ENCODE peak calls at places on chromosomes 5 and 9, in four cellular contexts. One of them, this sample, is unnamed.

GRCh38 chr5:140833993-140834392 is at the start of gene PCDHA7:
- DNase-seq in fibroblast of lung: peak; percentile 32
- DNase-seq in transverse colon: no peak
- DNase-seq in psoas muscle: no peak
- DNase-seq in this sample: no peak

GRCh38 chr9:74940600-74940999 is 12.1 kb downstream of the C9orf40 start:
- DNase-seq in fibroblast of lung: no peak
- DNase-seq in transverse colon: peak; percentile 18
- DNase-seq in psoas muscle: no peak
- DNase-seq in this sample: peak; percentile 40

GRCh38 chr9:76704601-76705204 is 59.5 kb upstream of the PCA3 start:
- DNase-seq in fibroblast of lung: peak; percentile 96
- DNase-seq in transverse colon: no peak
- DNase-seq in psoas muscle: no peak
- DNase-seq in this sample: no peak

GRCh38 chr5:149381986-149382338 is 2.9 kb upstream of the IL17B start:
- DNase-seq in fibroblast of lung: peak; percentile 75
- DNase-seq in transverse colon: peak; percentile 83
- DNase-seq in psoas muscle: peak; percentile 89
- DNase-seq in this sample: peak; percentile 81

GRCh38 chr5:31864015-31864414 is 225.1 kb downstream of the PDZD2 start:
- DNase-seq in fibroblast of lung: no peak
- DNase-seq in transverse colon: no peak
- DNase-seq in psoas muscle: no peak
- DNase-seq in this sample: no peak

GRCh38 chr5:120432861-120433260 is 31.2 kb upstream of the PRR16 start:
- DNase-seq in fibroblast of lung: no peak
- DNase-seq in transverse colon: no peak
- DNase-seq in psoas muscle: no peak
- DNase-seq in this sample: no peak

GRCh38 chr9:88802533-88802932 is 188.7 kb upstream of the S1PR3 start:
- DNase-seq in fibroblast of lung: no peak
- DNase-seq in transverse colon: no peak
- DNase-seq in psoas muscle: no peak
- DNase-seq in this sample: no peak

GRCh38 chr5:171310816-171311697 is 2.0 kb downstream of the TLX3 start:
- DNase-seq in fibroblast of lung: peak; percentile 41
- DNase-seq in transverse colon: no peak
- DNase-seq in psoas muscle: no peak
- DNase-seq in this sample: no peak

GRCh38 chr5:74673011-74673790 is 11.8 kb upstream of the HEXB start:
- DNase-seq in fibroblast of lung: peak; percentile 79
- DNase-seq in transverse colon: no peak
- DNase-seq in psoas muscle: no peak
- DNase-seq in this sample: no peak

DNA sequence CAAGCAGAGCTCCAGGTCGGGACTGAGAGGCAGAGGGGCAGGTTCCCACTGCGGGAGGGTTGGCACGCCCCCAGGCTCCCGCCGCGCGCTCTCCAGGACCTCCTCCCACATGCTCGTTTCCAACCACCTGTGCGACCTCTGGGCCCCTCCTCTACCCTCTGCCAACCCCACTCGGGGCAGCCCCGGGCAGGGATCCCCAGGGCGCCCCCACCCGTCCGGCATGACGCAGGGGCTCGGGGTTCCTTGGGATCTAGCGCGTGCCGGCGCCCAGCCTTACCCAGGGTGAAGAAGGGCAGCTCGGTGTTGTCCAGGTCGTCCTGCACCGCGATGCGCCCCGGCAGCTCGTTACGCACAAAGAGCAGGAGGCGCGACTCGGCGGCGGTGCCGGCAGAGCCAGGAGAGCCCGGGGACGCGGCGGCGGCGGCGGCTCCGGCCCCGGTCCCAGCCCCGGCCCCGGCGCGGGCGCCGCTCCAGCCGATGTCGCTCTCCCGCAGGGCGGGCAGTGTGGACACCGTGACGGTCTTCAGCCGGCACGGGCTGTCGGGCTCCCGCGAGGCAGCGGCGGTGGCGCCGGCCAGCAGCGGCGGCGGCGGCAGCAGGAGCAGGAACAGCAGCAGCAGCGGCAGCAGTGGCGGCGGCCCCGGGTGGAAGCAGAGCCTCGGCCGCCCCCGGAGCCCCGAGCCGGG is 494 bp downstream of the ASTN2 start:
- DNase-seq in fibroblast of lung: no peak
- DNase-seq in transverse colon: no peak
- DNase-seq in psoas muscle: peak; percentile 62
- DNase-seq in this sample: no peak
- H3K27me3 ChIP-seq in fibroblast of lung: peaks cover 24% of the 10 kb centered on the region
- H3K27me3 ChIP-seq in transverse colon: peaks cover 69% of the 10 kb centered on the region
- H3K27me3 ChIP-seq in psoas muscle: peaks cover 9% of the 10 kb centered on the region
- H3K27me3 ChIP-seq in this sample: peaks cover 24% of the 10 kb centered on the region

GRCh38 chr5:115812372-115812771 is 4.1 kb downstream of the CDO1 start:
- DNase-seq in fibroblast of lung: no peak
- DNase-seq in transverse colon: no peak
- DNase-seq in psoas muscle: no peak
- DNase-seq in this sample: no peak

GRCh38 chr5:115815006-115815692 is 1.3 kb downstream of the CDO1 start:
- DNase-seq in fibroblast of lung: peak; percentile 46
- DNase-seq in transverse colon: no peak
- DNase-seq in psoas muscle: no peak
- DNase-seq in this sample: no peak

GRCh38 chr5:115811406-115811805 is 5.1 kb downstream of the CDO1 start:
- DNase-seq in fibroblast of lung: no peak
- DNase-seq in transverse colon: no peak
- DNase-seq in psoas muscle: no peak
- DNase-seq in this sample: no peak

GRCh38 chr5:115815693-115816225 is 700 bp downstream of the CDO1 start:
- DNase-seq in fibroblast of lung: peak; percentile 19
- DNase-seq in transverse colon: no peak
- DNase-seq in psoas muscle: no peak
- DNase-seq in this sample: no peak

GRCh38 chr5:115813719-115814118 is 2.7 kb downstream of the CDO1 start:
- DNase-seq in fibroblast of lung: no peak
- DNase-seq in transverse colon: no peak
- DNase-seq in psoas muscle: no peak
- DNase-seq in this sample: no peak
- H3K27me3 ChIP-seq in fibroblast of lung: peaks cover 5% of the 10 kb centered on the region
- H3K27me3 ChIP-seq in transverse colon: peaks cover 73% of the 10 kb centered on the region
- H3K27me3 ChIP-seq in psoas muscle: no peaks in the 10 kb centered on the region
- H3K27me3 ChIP-seq in this sample: peaks cover 22% of the 10 kb centered on the region

DNA sequence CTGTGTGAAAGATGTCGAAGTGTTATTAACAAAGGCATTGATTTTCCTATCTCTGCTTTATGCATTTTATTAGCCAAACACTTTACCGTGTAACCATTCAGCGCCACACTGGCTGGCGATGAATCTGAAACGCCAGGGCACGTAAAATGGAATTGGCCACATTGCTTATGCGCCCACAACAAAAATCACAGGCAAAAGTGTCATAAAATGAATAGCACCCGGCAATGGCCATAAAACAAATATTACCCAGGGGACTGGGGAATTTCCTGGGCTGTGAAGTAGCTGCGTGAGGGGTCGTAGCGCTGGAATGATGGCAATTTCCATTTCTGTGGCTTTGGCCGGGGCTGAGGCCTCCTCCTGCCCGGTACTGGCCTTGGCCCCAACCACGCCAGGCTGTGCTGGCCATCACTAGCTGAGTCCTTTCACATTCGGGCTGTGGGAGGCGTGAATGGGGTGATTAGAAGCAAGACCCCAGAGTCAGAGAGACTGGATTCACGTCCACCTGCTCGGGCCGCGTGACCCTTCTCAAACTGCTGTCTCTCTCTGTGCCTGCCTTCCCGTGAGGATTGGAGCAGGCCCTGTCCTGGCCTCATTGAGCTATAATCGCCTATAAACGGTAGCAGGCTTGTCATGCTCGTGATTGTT is 254.5 kb downstream of the PBX3 start:
- DNase-seq in fibroblast of lung: no peak
- DNase-seq in transverse colon: no peak
- DNase-seq in psoas muscle: peak; percentile 12
- DNase-seq in this sample: no peak
- H3K27me3 ChIP-seq in fibroblast of lung: no peaks in the 10 kb centered on the region
- H3K27me3 ChIP-seq in transverse colon: no peaks in the 10 kb centered on the region
- H3K27me3 ChIP-seq in psoas muscle: no peaks in the 10 kb centered on the region
- H3K27me3 ChIP-seq in this sample: no peaks in the 10 kb centered on the region

DNA sequence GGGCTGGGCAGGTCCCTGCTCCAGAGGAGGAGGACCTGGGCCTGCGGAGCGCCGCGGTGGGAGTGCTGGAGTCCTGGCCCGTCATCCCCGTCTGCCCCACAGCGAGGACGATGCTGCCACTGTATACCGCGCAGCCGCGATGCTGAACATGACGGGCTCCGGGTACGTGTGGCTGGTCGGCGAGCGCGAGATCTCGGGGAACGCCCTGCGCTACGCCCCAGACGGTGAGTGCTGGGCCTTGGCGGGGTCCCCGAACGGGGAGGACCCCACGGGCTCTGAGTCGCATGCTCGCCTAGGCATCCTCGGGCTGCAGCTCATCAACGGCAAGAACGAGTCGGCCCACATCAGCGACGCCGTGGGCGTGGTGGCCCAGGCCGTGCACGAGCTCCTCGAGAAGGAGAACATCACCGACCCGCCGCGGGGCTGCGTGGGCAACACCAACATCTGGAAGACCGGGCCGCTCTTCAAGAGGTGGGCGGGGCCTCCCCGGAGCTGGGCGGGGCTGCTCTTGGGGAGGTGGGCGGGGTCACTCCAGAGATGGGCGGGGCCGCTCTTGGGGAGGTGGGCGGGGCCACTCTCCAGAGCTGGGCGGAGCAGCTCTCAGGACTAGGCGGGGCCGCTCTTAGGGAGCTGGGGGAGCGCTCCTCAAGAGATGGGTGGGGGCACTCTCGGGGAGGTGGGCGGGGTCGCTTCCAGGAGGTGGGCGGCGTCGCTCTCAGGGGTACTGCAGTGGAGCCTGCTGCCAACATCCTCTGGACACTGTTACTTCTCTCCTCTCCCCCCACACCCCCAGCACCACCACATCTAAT is 13.1 kb downstream of the LRRC26 start:
- DNase-seq in fibroblast of lung: peak; percentile 44
- DNase-seq in transverse colon: peak; percentile 32
- DNase-seq in psoas muscle: no peak
- DNase-seq in this sample: peak; percentile 61
- H3K27me3 ChIP-seq in fibroblast of lung: peaks cover 23% of the 10 kb centered on the region
- H3K27me3 ChIP-seq in transverse colon: peaks cover 68% of the 10 kb centered on the region
- H3K27me3 ChIP-seq in psoas muscle: no peaks in the 10 kb centered on the region
- H3K27me3 ChIP-seq in this sample: peaks cover 56% of the 10 kb centered on the region

GRCh38 chr5:50962934-50963646 is 296.7 kb downstream of the PARP8 start:
- DNase-seq in fibroblast of lung: peak; percentile 52
- DNase-seq in transverse colon: peak; percentile 63
- DNase-seq in psoas muscle: peak; percentile 65
- DNase-seq in this sample: peak; percentile 82
- H3K27me3 ChIP-seq in fibroblast of lung: peaks cover 41% of the 10 kb centered on the region
- H3K27me3 ChIP-seq in transverse colon: peaks cover 71% of the 10 kb centered on the region
- H3K27me3 ChIP-seq in psoas muscle: peaks cover 3% of the 10 kb centered on the region
- H3K27me3 ChIP-seq in this sample: peaks cover 35% of the 10 kb centered on the region